ENCODE peak calls at places on chromosomes 12 and 14, in five cellular contexts. One of them, this sample, is unnamed.

GRCh38 chr12:89709994-89710872 is 1.6 kb upstream of the ATP2B1 start:
- DNase-seq in lower lobe of right lung: peak; percentile 78
- DNase-seq in PC-9: no peak
- DNase-seq in Panc1: no peak
- DNase-seq in pancreas: peak; percentile 53
- DNase-seq in this sample: no peak

GRCh38 chr14:98120831-98121464 is 1151.0 kb downstream of the BCL11B start:
- DNase-seq in pancreas: no peak
- DNase-seq in Panc1: no peak
- DNase-seq in PC-9: no peak
- DNase-seq in lower lobe of right lung: no peak
- DNase-seq in this sample: no peak

GRCh38 chr14:101705733-101706508 is 55.6 kb upstream of the PPP2R5C start:
- DNase-seq in Panc1: no peak
- DNase-seq in lower lobe of right lung: peak; percentile 83
- DNase-seq in pancreas: no peak
- DNase-seq in PC-9: peak; percentile 61
- DNase-seq in this sample: peak; percentile 93

GRCh38 chr12:6547987-6548386 is 7.9 kb downstream of the IFFO1 start:
- DNase-seq in PC-9: no peak
- DNase-seq in pancreas: no peak
- DNase-seq in Panc1: no peak
- DNase-seq in lower lobe of right lung: no peak
- DNase-seq in this sample: peak; percentile 42

GRCh38 chr14:52351561-52352491 is 37.7 kb downstream of the PTGER2 start:
- DNase-seq in Panc1: no peak
- DNase-seq in lower lobe of right lung: no peak
- DNase-seq in pancreas: no peak
- DNase-seq in PC-9: no peak
- DNase-seq in this sample: no peak

GRCh38 chr12:15599266-15600037 is 189.7 kb downstream of the EPS8 start:
- DNase-seq in PC-9: no peak
- DNase-seq in Panc1: no peak
- DNase-seq in pancreas: no peak
- DNase-seq in lower lobe of right lung: no peak
- DNase-seq in this sample: no peak

GRCh38 chr12:47273191-47273626 is 193.4 kb upstream of the AMIGO2 start:
- DNase-seq in pancreas: no peak
- DNase-seq in Panc1: no peak
- DNase-seq in PC-9: no peak
- DNase-seq in lower lobe of right lung: no peak
- DNase-seq in this sample: no peak

GRCh38 chr12:12719496-12719895 is 2.3 kb downstream of the CDKN1B start:
- DNase-seq in pancreas: no peak
- DNase-seq in Panc1: no peak
- DNase-seq in lower lobe of right lung: no peak
- DNase-seq in PC-9: peak; percentile 47
- DNase-seq in this sample: no peak

GRCh38 chr12:63440063-63440462 is 228.2 kb downstream of the DPY19L2 start:
- DNase-seq in lower lobe of right lung: no peak
- DNase-seq in PC-9: no peak
- DNase-seq in pancreas: no peak
- DNase-seq in Panc1: no peak
- DNase-seq in this sample: no peak

GRCh38 chr12:127230843-127231260 is 1036.1 kb upstream of the TMEM132C start:
- DNase-seq in Panc1: peak; percentile 15
- DNase-seq in lower lobe of right lung: no peak
- DNase-seq in PC-9: peak; percentile 40
- DNase-seq in pancreas: no peak
- DNase-seq in this sample: no peak

GRCh38 chr12:60262378-60262777 is 666.5 kb downstream of the SLC16A7 start:
- DNase-seq in Panc1: no peak
- DNase-seq in lower lobe of right lung: no peak
- DNase-seq in PC-9: no peak
- DNase-seq in pancreas: no peak
- DNase-seq in this sample: no peak

GRCh38 chr14:105294142-105294597 is 6.6 kb downstream of the BRF1 start:
- DNase-seq in Panc1: no peak
- DNase-seq in pancreas: no peak
- DNase-seq in PC-9: no peak
- DNase-seq in lower lobe of right lung: no peak
- DNase-seq in this sample: no peak

GRCh38 chr12:78384541-78384940 is 480.0 kb upstream of the SYT1 start:
- DNase-seq in PC-9: no peak
- DNase-seq in Panc1: no peak
- DNase-seq in lower lobe of right lung: no peak
- DNase-seq in pancreas: no peak
- DNase-seq in this sample: no peak

DNA sequence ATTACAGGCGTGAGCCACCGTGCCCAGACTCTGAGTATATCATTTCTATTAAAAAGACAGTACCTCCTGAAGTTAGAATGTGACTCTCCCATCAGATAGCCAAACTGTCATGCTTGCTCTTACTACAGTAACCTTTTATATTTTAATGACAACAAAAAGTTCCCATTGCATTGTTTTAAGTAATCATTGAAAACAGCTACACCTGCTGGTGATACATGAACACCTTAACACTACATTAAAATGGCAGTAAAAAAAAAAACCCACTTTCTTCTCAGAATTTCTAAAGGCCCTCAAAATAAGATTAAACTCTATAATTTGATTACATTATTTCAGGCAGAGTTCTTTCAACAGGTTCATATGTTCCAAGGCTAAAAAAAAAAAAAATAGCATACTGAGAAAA is 76.7 kb downstream of the SH2B3 start:
- DNase-seq in lower lobe of right lung: no peak
- DNase-seq in PC-9: no peak
- DNase-seq in Panc1: no peak
- DNase-seq in pancreas: no peak
- DNase-seq in this sample: no peak
- TF ChIP-seq CTCF in lower lobe of right lung: no peak
- TF ChIP-seq CTCF in PC-9: peak; percentile 48
- TF ChIP-seq CTCF in Panc1: no peak
- TF ChIP-seq CTCF in pancreas: no peak
- TF ChIP-seq CTCF in this sample: no peak

DNA sequence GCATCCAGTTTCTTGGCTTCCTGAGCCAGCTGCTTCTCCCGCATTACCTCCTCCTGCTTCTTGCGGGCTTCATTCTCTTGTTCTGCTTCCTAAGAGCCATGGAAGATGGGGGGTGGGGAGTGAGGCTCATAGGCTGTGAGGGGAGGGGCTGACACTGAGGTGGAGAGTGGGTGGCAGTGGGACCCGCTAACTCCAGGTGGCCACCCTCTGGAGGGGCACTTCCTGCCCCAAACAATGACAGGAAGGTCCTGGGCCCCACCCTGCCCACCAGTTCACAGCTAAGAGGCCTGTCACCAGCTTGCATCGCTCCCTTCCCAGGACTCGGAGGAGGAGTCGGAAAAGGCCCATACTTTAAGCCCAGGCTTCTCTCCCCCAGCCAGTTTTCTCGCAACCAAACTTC is 23.9 kb downstream of the PRPF40B start:
- DNase-seq in Panc1: no peak
- DNase-seq in pancreas: no peak
- DNase-seq in lower lobe of right lung: no peak
- DNase-seq in PC-9: no peak
- DNase-seq in this sample: no peak
- H3K27ac ChIP-seq in Panc1: no peak overlapping the region
- H3K27ac ChIP-seq in pancreas: no peak overlapping the region
- H3K27ac ChIP-seq in lower lobe of right lung: peak overlapping the region; percentile 82
- H3K27ac ChIP-seq in PC-9: no peak overlapping the region
- H3K27ac ChIP-seq in this sample: peak overlapping the region; percentile 72

GRCh38 chr12:110403146-110403974 is at the start of gene ANAPC7:
- DNase-seq in pancreas: peak; percentile 86
- DNase-seq in Panc1: peak; percentile 43
- DNase-seq in lower lobe of right lung: peak; percentile 95
- DNase-seq in PC-9: peak; percentile 81
- DNase-seq in this sample: peak; percentile 97
- TF ChIP-seq CTCF in pancreas: no peak
- TF ChIP-seq CTCF in Panc1: no peak
- TF ChIP-seq CTCF in lower lobe of right lung: no peak
- TF ChIP-seq CTCF in PC-9: peak; percentile 4
- TF ChIP-seq CTCF in this sample: no peak

DNA sequence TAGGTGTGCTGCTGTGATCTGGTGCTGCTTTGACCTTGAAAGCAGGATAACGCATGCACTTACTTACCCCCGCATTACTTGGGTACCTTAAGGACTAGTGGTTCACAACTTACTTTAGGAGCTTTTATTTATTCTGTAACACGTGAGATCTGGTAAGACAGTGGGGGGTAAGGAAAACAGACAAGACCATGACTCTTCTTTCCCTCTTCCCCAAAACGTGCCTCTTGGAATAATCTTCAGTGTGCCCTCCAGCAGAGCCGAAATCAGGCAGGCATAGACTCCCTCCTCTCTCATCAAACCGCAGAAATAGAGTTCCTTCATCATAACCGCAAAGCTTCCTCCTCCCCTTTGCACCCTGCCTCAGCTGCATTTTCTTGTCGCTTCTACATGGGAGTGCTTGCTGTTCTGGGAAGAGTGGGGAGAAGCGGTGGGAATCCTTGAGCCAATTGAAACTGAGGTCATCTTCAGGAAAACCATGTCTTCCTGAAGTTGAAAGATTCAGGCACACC is 43.4 kb downstream of the RAD52 start:
- DNase-seq in pancreas: no peak
- DNase-seq in PC-9: no peak
- DNase-seq in lower lobe of right lung: no peak
- DNase-seq in Panc1: no peak
- DNase-seq in this sample: no peak
- H3K27ac ChIP-seq in pancreas: no peak overlapping the region
- H3K27ac ChIP-seq in PC-9: no peak overlapping the region
- H3K27ac ChIP-seq in lower lobe of right lung: no peak overlapping the region
- H3K27ac ChIP-seq in Panc1: no peak overlapping the region
- H3K27ac ChIP-seq in this sample: no peak overlapping the region

DNA sequence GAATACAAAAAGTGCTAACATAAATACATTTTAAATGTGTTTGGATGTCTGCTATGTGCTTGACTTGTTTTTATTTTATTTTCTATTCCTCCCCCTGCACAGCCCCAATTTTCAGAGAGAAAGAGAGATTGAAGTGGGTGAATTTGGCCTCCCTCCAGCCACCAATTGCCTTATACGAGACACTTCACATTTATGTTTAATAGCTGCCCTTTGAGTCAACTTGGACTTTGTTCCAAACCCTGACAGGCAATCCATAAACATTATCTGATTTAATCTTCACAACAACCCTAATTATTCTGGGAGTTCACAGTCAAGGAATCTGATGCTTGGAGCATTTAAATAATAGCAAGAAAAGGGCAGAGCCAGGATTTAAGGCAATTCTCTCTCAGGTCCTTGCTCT is 161.7 kb downstream of the SLC15A4 start:
- DNase-seq in Panc1: no peak
- DNase-seq in pancreas: no peak
- DNase-seq in PC-9: no peak
- DNase-seq in lower lobe of right lung: no peak
- DNase-seq in this sample: no peak
- TF ChIP-seq CTCF in Panc1: no peak
- TF ChIP-seq CTCF in pancreas: no peak
- TF ChIP-seq CTCF in PC-9: no peak
- TF ChIP-seq CTCF in lower lobe of right lung: no peak
- TF ChIP-seq CTCF in this sample: no peak

DNA sequence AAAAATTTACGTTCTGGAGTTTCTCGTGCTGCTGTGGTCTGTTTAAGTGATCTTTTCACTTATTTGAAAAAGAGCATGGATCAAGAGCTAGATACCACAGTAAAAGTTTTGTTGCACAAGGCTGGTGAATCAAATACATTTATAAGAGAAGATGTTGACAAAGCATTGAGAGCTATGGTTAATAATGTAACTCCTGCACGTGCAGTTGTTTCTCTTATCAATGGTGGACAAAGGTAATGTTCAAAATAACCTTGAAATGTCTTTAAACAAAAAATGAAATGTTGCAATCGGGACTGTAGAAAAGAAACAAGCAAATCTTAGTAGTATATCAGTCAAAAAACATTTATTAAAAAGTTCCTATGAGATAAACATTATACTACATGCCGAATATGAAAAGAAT is 39.3 kb upstream of the PRPF39 start:
- DNase-seq in Panc1: no peak
- DNase-seq in pancreas: no peak
- DNase-seq in lower lobe of right lung: no peak
- DNase-seq in PC-9: no peak
- DNase-seq in this sample: no peak
- H3K27ac ChIP-seq in Panc1: no peak overlapping the region
- H3K27ac ChIP-seq in pancreas: no peak overlapping the region
- H3K27ac ChIP-seq in lower lobe of right lung: no peak overlapping the region
- H3K27ac ChIP-seq in PC-9: no peak overlapping the region
- H3K27ac ChIP-seq in this sample: no peak overlapping the region

GRCh38 chr14:71754422-71755095 is 177.7 kb upstream of the RGS6 start:
- DNase-seq in pancreas: no peak
- DNase-seq in lower lobe of right lung: no peak
- DNase-seq in PC-9: no peak
- DNase-seq in Panc1: no peak
- DNase-seq in this sample: peak; percentile 62
- TF ChIP-seq CTCF in pancreas: no peak
- TF ChIP-seq CTCF in lower lobe of right lung: no peak
- TF ChIP-seq CTCF in PC-9: no peak
- TF ChIP-seq CTCF in Panc1: no peak
- TF ChIP-seq CTCF in this sample: no peak